ENCODE peak calls at places on chromosomes 2 and 18, in five cellular contexts. J, I, Z, Q and A are unnamed samples.

GRCh38 chr2:57943271-57943670 is 103.3 kb upstream of the VRK2 start:
- DNase-seq in J (no peak), I (no peak), Z (no peak), Q (no peak), A (no peak)

GRCh38 chr2:227877359-227878309 is 6.2 kb downstream of the DAW1 start:
- DNase-seq in J (no peak), I (no peak), Z (no peak), Q (no peak), A (no peak)

GRCh38 chr18:10560457-10561045 is 34.7 kb downstream of the NAPG start:
- DNase-seq in J (peak), I (peak), Z (peak), Q (peak), A (peak)

GRCh38 chr18:28905509-28905908 is 728.6 kb upstream of the CDH2 start:
- DNase-seq in J (no peak), I (no peak), Z (no peak), Q (no peak), A (peak)

GRCh38 chr2:134647607-134648256 is 71.1 kb downstream of the TMEM163 start:
- DNase-seq in J (no peak), I (no peak), Z (no peak), Q (no peak), A (no peak)

GRCh38 chr2:52794611-52795010 is 973.0 kb upstream of the CHAC2 start:
- DNase-seq in J (no peak), I (no peak), Z (no peak), Q (no peak), A (no peak)

GRCh38 chr18:36635414-36636096 is 193.2 kb downstream of the TPGS2 start:
- DNase-seq in J (no peak), I (no peak), Z (no peak), Q (no peak), A (no peak)

GRCh38 chr2:133814890-133815289 is 246.6 kb upstream of the NCKAP5 start:
- DNase-seq in J (no peak), I (no peak), Z (no peak), Q (no peak), A (no peak)

GRCh38 chr2:127165539-127165935 is 54.6 kb downstream of the CYP27C1 start:
- DNase-seq in J (no peak), I (no peak), Z (no peak), Q (peak), A (no peak)

GRCh38 chr2:178271629-178272333 is 77.5 kb downstream of the OSBPL6 start:
- DNase-seq in J (no peak), I (no peak), Z (no peak), Q (no peak), A (no peak)

GRCh38 chr2:203535784-203536590 is 886 bp upstream of the RAPH1 start:
- DNase-seq in J (peak), I (no peak), Z (no peak), Q (no peak), A (no peak)

GRCh38 chr18:54197747-54198411 is 26.6 kb downstream of the MBD2 start:
- DNase-seq in J (peak), I (no peak), Z (no peak), Q (no peak), A (no peak)

GRCh38 chr2:23801396-23801795 is 125.5 kb downstream of the ATAD2B start:
- DNase-seq in J (no peak), I (no peak), Z (no peak), Q (no peak), A (no peak)

GRCh38 chr2:239504643-239505235 is 103.9 kb upstream of the HDAC4 start:
- DNase-seq in J (no peak), I (no peak), Z (no peak), Q (no peak), A (no peak)

GRCh38 chr2:95270541-95271081 is 3.6 kb upstream of the PROM2 start:
- DNase-seq in J (no peak), I (no peak), Z (no peak), Q (peak), A (no peak)

GRCh38 chr2:86808315-86809161 is 17.8 kb upstream of the CD8A start:
- DNase-seq in J (peak), I (peak), Z (peak), Q (peak), A (peak)

GRCh38 chr2:191757256-191757655 is 79.3 kb downstream of the NABP1 start:
- DNase-seq in J (no peak), I (no peak), Z (no peak), Q (no peak), A (no peak)

GRCh38 chr2:27776097-27776496 is 4.6 kb downstream of the MRPL33 start:
- DNase-seq in J (no peak), I (no peak), Z (no peak), Q (no peak), A (no peak)

GRCh38 chr18:45923138-45923537 is 44.0 kb downstream of the EPG5 start:
- DNase-seq in J (no peak), I (no peak), Z (no peak), Q (no peak), A (no peak)

GRCh38 chr18:45916302-45916701 is 50.8 kb downstream of the EPG5 start:
- DNase-seq in J (no peak), I (no peak), Z (peak), Q (no peak), A (no peak)

GRCh38 chr18:45920367-45920766 is 46.8 kb downstream of the EPG5 start:
- DNase-seq in J (no peak), I (no peak), Z (no peak), Q (no peak), A (peak)
- TF ChIP-seq JUN in J (no peak), I (no peak), Z (no peak), Q (no peak), A (no peak)

GRCh38 chr18:22284581-22285230 is 115.3 kb downstream of the GATA6 start:
- DNase-seq in J (no peak), I (no peak), Z (no peak), Q (no peak), A (peak)

GRCh38 chr18:22279741-22280452 is 110.5 kb downstream of the GATA6 start:
- DNase-seq in J (no peak), I (no peak), Z (no peak), Q (no peak), A (no peak)

GRCh38 chr18:22283397-22283796 is 114.0 kb downstream of the GATA6 start:
- DNase-seq in J (no peak), I (no peak), Z (no peak), Q (no peak), A (peak)

GRCh38 chr18:22280453-22280750 is 111.0 kb downstream of the GATA6 start:
- DNase-seq in J (no peak), I (no peak), Z (no peak), Q (no peak), A (no peak)

DNA sequence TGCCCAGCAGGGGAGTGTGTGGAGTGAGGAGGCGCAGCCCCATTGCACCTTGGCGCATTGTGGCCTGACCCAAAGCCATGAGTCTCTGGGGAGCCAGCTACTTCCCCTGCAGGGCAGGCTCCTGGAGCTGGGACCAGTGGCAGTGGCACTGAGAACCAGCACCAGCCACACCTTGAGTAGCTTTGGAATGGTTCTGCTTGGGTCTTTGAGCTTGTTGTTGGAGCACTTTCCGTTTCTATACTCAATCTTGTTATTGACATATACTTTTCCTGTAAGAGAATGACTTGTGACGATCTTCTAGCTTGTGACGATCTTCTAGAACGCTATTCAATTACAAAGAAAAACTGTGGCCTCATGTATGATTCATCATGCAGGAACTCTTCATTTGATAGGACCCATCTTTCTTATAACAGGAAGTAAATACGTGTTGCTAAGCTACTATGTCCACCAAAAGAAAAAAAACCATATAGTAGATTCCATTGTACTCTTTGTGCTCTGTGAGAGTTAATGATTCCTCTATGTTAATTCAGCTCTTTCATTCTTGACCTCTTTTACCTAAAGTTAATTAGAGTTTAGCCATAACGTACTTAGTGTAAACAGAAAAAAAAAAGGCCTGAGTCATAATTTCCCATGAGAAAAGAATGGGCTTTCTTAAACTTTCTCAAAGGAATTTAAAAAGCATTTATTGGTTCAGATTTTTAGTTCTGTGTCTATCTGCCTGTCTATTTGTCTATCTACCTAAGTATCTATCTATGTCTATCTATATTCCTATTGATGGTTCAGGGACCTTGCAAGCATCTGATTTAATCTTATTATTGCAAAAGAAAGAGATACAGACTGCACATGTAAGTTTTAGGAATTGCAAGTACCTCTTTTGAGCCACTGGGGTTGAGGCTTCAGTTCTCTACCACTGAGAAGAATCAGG is 113.2 kb downstream of the GATA6 start:
- DNase-seq in J (no peak), I (peak), Z (peak), Q (no peak), A (peak)
- H3K4me3 ChIP-seq in J (no peak), I (no peak), Z (peak), Q (no peak), A (no peak)

GRCh38 chr2:42098571-42099430 is 51.0 kb downstream of the PKDCC start:
- DNase-seq in J (no peak), I (no peak), Z (no peak), Q (no peak), A (no peak)

GRCh38 chr2:42101641-42102605 is 54.1 kb downstream of the PKDCC start:
- DNase-seq in J (no peak), I (no peak), Z (peak), Q (peak), A (peak)

GRCh38 chr2:42102606-42103450 is 55.0 kb downstream of the PKDCC start:
- DNase-seq in J (no peak), I (no peak), Z (no peak), Q (peak), A (no peak)

GRCh38 chr2:42099431-42100173 is 51.8 kb downstream of the PKDCC start:
- DNase-seq in J (no peak), I (no peak), Z (no peak), Q (no peak), A (no peak)

DNA sequence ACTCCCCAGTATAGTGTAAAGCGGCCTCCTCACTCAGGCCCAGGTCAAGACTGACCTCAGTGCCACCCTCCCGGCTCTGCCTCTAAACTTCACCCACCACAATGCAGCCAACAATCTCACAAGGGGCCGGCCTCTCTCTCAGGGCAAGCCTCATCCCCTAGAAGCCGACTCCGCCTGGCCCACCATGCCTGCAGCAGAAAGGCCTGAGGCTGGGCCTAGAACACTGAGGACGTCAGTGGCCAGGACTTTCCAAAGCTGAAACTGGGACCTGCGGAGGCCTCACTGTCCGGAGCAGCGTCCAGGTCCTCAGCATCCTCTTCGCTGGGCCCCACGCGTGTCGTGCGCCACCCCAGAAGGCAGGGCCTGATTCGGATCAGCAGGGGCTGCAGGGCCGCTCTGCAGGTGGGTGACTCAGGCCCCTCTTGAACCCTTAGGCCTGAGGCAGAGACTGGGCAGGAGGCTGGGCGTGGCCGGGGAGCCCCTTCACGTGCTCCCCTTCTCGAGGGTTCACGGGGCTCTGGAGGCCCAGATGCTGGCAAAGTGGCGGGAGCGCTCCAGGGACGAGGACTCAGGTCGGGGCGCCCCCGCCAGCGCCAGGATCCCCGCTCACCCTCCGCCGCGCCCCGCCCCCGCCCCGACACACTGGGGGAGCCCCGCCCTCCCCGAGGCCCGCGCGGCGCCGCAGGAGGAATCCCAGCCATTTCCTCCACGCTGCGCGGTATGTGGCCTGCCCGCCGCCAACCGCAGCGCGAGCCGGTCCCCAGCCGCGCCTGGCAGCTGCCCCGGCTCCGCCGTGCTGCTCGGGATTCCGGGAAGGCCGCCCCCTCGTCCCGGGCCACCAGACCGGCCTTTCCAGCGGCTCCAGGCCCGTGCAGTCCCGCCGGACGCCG is 53.1 kb downstream of the PKDCC start:
- DNase-seq in J (no peak), I (no peak), Z (no peak), Q (peak), A (peak)
- TF ChIP-seq POLR2A in J (no peak), I (no peak), Z (no peak), Q (no peak), A (no peak)

GRCh38 chr2:53896864-53897263 is 37.1 kb upstream of the GPR75 start:
- DNase-seq in J (no peak), I (peak), Z (peak), Q (no peak), A (no peak)
- TF ChIP-seq JUN in J (no peak), I (no peak), Z (no peak), Q (no peak), A (no peak)

GRCh38 chr2:120736955-120737801 is 1.5 kb downstream of the GLI2 start:
- DNase-seq in J (no peak), I (peak), Z (no peak), Q (peak), A (no peak)

GRCh38 chr2:120736202-120736954 is 710 bp downstream of the GLI2 start:
- DNase-seq in J (no peak), I (peak), Z (no peak), Q (peak), A (peak)

GRCh38 chr2:120738786-120739771 is 3.4 kb downstream of the GLI2 start:
- DNase-seq in J (no peak), I (no peak), Z (no peak), Q (peak), A (no peak)

GRCh38 chr2:120735750-120736170 is at the start of gene GLI2:
- DNase-seq in J (peak), I (peak), Z (peak), Q (peak), A (peak)

DNA sequence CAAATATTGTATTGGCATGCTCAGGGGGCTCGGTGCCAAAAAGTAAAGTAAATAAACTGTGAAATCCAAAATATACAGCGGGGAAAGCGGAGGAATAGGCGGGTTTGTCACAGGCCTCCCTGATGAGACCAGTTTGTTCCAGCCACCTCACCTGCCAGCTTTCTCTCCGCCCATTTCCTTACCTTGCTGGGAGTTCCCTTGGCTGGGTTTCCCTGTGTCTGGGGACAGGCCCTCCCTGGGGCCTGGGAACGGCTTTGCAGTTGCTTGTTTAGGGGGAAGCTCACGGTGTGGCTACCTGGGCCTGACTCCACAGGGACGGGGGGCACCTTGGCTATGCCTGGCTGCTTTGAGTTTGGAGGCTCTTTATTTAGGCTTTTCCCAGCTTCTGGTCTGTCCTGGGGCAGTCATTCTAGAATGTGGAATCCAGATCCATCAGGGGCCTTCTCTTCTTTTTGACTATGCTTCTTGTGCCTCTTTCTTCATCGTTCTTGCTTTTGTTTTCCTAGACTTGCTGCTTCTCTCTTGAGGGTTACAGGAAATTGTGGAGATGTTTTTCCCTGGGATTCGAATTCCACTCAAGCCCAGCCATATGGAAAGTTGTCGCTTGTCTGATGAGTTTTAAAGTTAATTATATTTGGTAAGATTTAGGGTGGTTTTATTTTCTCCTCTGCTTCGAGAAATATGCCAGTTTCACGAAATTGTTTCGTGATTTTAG is 2.3 kb downstream of the GLI2 start:
- DNase-seq in J (no peak), I (no peak), Z (no peak), Q (peak), A (no peak)
- H3K4me3 ChIP-seq in J (no peak), I (peak), Z (no peak), Q (peak), A (no peak)

GRCh38 chr2:216014986-216015385 is 1.6 kb upstream of the MREG start:
- DNase-seq in J (no peak), I (no peak), Z (no peak), Q (no peak), A (no peak)

GRCh38 chr2:216013080-216013909 is at the start of gene MREG:
- DNase-seq in J (peak), I (peak), Z (peak), Q (peak), A (peak)

GRCh38 chr2:216012133-216012829 is 1.1 kb downstream of the MREG start:
- DNase-seq in J (peak), I (peak), Z (peak), Q (no peak), A (peak)

GRCh38 chr2:216012830-216013079 is 596 bp downstream of the MREG start:
- DNase-seq in J (no peak), I (no peak), Z (no peak), Q (no peak), A (no peak)

GRCh38 chr2:216014006-216014405 is 655 bp upstream of the MREG start:
- DNase-seq in J (no peak), I (no peak), Z (no peak), Q (no peak), A (no peak)
- TF ChIP-seq POLR2A in J (no peak), I (no peak), Z (no peak), Q (no peak), A (no peak)